ENCODE peak calls at places on chromosomes 6 and 20, in four cellular contexts. T is epithelial cell of esophagus, N is mesothelial cell of epicardium, J is A549. C is an unnamed sample.

GRCh38 chr20:62782149-62782892 is 14.0 kb upstream of the MRGBP start:
- DNase-seq in T (no peak), J (no peak), N (no peak), C (no peak)

GRCh38 chr6:21914121-21914973 is 320.8 kb downstream of the SOX4 start:
- DNase-seq in T (peak), J (no peak), N (peak), C (peak)

GRCh38 chr6:144757730-144758129 is 472.6 kb downstream of the UTRN start:
- DNase-seq in J (no peak), N (no peak), T (no peak), C (no peak)

GRCh38 chr6:167683028-167683862 is 143.5 kb upstream of the AFDN start:
- DNase-seq in N (no peak), J (peak), T (peak), C (peak)

GRCh38 chr6:118784641-118785164 is 109.2 kb upstream of the ASF1A start:
- DNase-seq in T (no peak), J (no peak), N (peak), C (no peak)

GRCh38 chr6:37700266-37700973 is 2.7 kb upstream of the MDGA1 start:
- DNase-seq in J (no peak), T (no peak), N (no peak), C (no peak)

GRCh38 chr20:43752561-43753301 is 25.9 kb upstream of the GTSF1L start:
- DNase-seq in N (no peak), T (peak), J (no peak), C (no peak)

GRCh38 chr6:112927641-112928040 is 580.5 kb downstream of the RFPL4B start:
- DNase-seq in J (no peak), N (no peak), T (peak), C (no peak)

GRCh38 chr6:19812512-19813119 is 24.6 kb upstream of the ID4 start:
- DNase-seq in T (peak), N (no peak), J (peak), C (no peak)

GRCh38 chr6:4599924-4600323 is 176.3 kb upstream of the CDYL start:
- DNase-seq in J (no peak), N (no peak), T (peak), C (no peak)

GRCh38 chr6:7052441-7052936 is 55.3 kb upstream of the RREB1 start:
- DNase-seq in J (no peak), T (no peak), N (peak), C (peak)

GRCh38 chr20:62926229-62927127 is at the start of gene DIDO1:
- DNase-seq in J (peak), T (peak), N (peak), C (peak)

GRCh38 chr6:136969433-136969832 is 47.3 kb downstream of the SLC35D3 start:
- DNase-seq in N (no peak), T (peak), J (no peak), C (no peak)

GRCh38 chr20:57389695-57390603 is 1.2 kb upstream of the RBM38 start:
- DNase-seq in T (no peak), N (no peak), J (no peak), C (no peak)

GRCh38 chr6:128246472-128246871 is 273.9 kb downstream of the PTPRK start:
- DNase-seq in J (no peak), T (no peak), N (no peak), C (no peak)

GRCh38 chr20:24785141-24785924 is 163.7 kb upstream of the CST7 start:
- DNase-seq in N (no peak), T (peak), J (no peak), C (no peak)

GRCh38 chr6:38514399-38514798 is 125.3 kb downstream of the BTBD9 start:
- DNase-seq in T (no peak), N (no peak), J (no peak), C (no peak)

GRCh38 chr6:24060982-24061754 is 64.8 kb upstream of the NRSN1 start:
- DNase-seq in T (no peak), J (no peak), N (no peak), C (no peak)

GRCh38 chr20:856361-856775 is 22.9 kb downstream of the FAM110A start:
- DNase-seq in J (peak), N (no peak), T (peak), C (peak)

GRCh38 chr6:33949877-33950831 is 146.4 kb upstream of the MLN start:
- DNase-seq in T (peak), J (no peak), N (no peak), C (peak)

GRCh38 chr6:29736563-29736962 is 13.3 kb downstream of the HLA-F start:
- DNase-seq in J (no peak), T (no peak), N (no peak), C (no peak)

GRCh38 chr6:96626749-96627353 is 63.9 kb downstream of the FHL5 start:
- DNase-seq in J (peak), T (peak), N (no peak), C (no peak)
- TF ChIP-seq CTCF in J (peak), T (peak), N (peak), C (no peak)

GRCh38 chr20:49323622-49324238 is 45.9 kb upstream of the ZNFX1 start:
- DNase-seq in J (no peak), N (no peak), T (peak), C (peak)
- TF ChIP-seq CTCF in J (no peak), N (no peak), T (peak), C (no peak)

DNA sequence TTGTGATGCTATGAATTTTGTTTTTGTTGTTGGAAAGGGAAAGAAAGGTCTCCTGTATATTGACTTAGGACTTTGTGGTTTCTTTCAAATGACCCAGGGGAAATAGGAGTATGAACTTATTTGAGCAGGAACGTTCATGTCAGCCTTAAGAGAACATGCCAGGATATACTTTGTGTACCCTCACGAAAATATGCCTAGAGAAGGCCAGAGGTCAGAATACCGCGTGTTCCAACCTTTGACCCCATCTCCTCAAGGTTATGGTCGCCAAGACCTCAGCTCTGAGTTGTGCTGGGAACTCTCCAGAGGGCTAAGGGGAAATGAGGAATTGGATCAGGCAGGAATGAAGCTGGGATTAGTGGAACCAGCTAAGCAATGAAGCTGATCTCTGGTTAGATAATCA is 11.5 kb downstream of the TTLL9 start:
- DNase-seq in T (no peak), N (no peak), J (no peak), C (no peak)
- TF ChIP-seq CTCF in T (no peak), N (no peak), J (no peak), C (no peak)

DNA sequence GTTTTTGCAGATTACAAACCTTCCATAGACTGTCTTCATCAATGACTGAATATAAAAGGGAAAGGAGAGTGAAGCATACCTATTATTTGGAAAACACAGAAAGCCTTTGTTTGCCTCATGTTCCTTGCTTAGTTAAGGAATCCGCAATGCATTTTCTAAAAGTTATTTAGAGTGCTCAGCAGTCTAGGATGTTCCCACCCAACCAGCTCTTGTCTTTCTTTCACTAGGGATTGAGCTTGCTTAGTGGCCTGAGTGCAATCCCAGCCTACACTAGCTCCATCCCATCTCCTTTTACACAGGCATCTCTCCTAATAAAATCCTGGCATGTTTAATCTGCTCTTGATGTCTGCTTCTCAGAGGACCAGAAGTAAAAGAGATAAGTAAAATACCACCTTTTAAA is 850.5 kb upstream of the GJE1 start:
- DNase-seq in N (no peak), T (no peak), J (no peak), C (no peak)
- TF ChIP-seq CTCF in N (no peak), T (no peak), J (no peak), C (no peak)

DNA sequence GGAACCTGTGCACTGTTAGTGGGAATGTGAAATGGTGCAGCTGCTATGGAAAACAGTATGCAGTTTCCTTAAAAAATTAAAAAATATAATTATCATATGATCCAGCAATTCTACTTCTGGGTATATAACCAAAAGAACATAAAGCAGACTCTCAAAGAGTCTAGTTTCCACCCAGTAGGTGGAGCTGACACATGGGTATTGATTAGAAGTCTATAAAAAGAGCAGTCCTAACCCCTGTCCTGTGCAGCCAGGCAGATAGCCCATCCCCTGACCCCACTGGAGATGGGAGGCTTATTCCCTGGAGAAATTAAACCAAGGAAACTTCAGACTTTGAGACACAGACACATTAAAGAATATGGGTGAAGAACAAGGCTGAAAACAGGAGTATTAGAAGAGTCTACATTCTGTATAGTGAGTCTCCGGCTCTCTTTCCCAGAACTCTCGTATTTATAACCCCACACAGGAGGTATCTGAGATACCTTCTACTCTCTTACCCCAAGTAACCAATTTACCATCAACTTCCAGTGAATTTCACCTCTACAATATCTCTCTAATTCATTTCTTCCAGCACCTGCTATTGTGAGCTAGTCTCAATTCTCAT is 92.3 kb downstream of the SEL1L2 start:
- DNase-seq in N (no peak), T (no peak), J (no peak), C (peak)
- TF ChIP-seq CTCF in N (no peak), T (no peak), J (no peak), C (peak)

C was measured in Calu3.